ENCODE peak calls at places on chromosomes 6 and 20, in ten cellular contexts. I is CD4-positive, alpha-beta T cell; B is brain microvascular endothelial cell; J is psoas muscle; Z is uterus; P is neural progenitor cell; H is AG04450; A is type B pancreatic cell; E is CD8-positive, alpha-beta T cell; Y is MCF 10A. C is an unnamed sample.

GRCh38 chr6:41278699-41279405 is 7.6 kb downstream of the TREM1 start:
- DNase-seq in Z (peak; percentile 39), B (peak; percentile 61), P (peak; percentile 83), I (peak; percentile 43), Y (peak; percentile 79), J (peak; percentile 34), A (no peak), H (no peak), E (peak; percentile 63), C (peak; percentile 62)

GRCh38 chr6:35804996-35805736 is at the start of gene LHFPL5:
- DNase-seq in B (no peak), Z (no peak), Y (peak; percentile 54), J (peak; percentile 36), E (peak; percentile 43), I (peak; percentile 35), H (no peak), P (peak; percentile 92), A (peak; percentile 83), C (peak; percentile 93)

GRCh38 chr6:144467921-144468320 is 182.8 kb downstream of the UTRN start:
- DNase-seq in B (no peak), I (no peak), H (no peak), A (no peak), E (no peak), P (peak; percentile 1), Z (no peak), Y (no peak), J (no peak), C (no peak)

GRCh38 chr20:41232971-41233926 is 84.3 kb downstream of the ZHX3 start:
- DNase-seq in Y (peak; percentile 73), E (no peak), A (no peak), J (no peak), Z (no peak), H (peak; percentile 86), B (peak; percentile 79), P (no peak), I (no peak), C (no peak)

GRCh38 chr6:129843573-129843972 is 17.5 kb downstream of the TMEM244 start:
- DNase-seq in Y (no peak), P (no peak), I (no peak), B (peak; percentile 11), A (no peak), Z (no peak), J (no peak), H (no peak), E (no peak), C (no peak)

GRCh38 chr6:72218125-72218524 is 331.8 kb downstream of the RIMS1 start:
- DNase-seq in E (no peak), J (no peak), B (peak; percentile 38), H (no peak), A (no peak), Y (peak; percentile 44), Z (no peak), I (no peak), P (peak; percentile 81), C (peak; percentile 58)

GRCh38 chr20:6636209-6637159 is 131.0 kb upstream of the BMP2 start:
- DNase-seq in A (no peak), B (peak; percentile 69), H (peak; percentile 30), J (no peak), Z (peak; percentile 17), P (peak; percentile 54), I (no peak), Y (peak; percentile 80), E (no peak), C (peak; percentile 7)

GRCh38 chr6:44258325-44258863 is 1.1 kb upstream of the SLC35B2 start:
- DNase-seq in E (no peak), H (no peak), Y (no peak), P (no peak), Z (no peak), I (no peak), A (no peak), J (no peak), B (no peak), C (no peak)

DNA sequence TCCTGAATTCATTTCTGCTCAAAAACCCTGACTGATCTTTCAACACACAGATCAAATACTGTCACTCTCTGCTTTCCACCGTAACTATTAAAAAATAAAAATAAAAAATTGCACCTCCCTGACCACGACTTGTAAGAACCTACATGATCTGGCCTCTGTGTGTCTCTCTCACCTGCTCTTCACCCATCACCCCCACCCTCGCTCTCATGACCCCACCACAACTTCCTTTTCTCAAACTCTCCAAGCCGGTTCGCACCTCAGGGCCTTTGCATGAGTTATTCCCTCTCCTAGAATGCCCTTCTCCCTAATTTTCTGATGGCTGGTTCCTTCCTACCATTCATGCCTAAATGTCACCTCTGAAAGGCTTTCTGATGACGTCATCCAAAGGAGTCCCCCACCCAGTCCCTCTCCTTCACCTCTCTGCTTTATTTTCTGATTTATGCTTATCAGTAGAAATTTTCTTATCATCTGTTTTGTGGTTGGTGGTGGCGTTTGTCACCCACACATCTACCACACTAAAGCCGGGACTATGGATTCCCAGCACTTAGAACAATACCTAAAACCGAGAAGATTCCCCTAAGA is 9.1 kb downstream of the CNKSR3 start:
- DNase-seq in H (no peak), P (no peak), A (no peak), Y (no peak), I (no peak), Z (no peak), J (no peak), B (no peak), E (no peak), C (no peak)
- TF ChIP-seq CTCF in H (no peak), P (no peak), A (no peak), Y (no peak), I (no peak), Z (no peak), J (no peak), B (no peak), E (no peak), C (no peak)

DNA sequence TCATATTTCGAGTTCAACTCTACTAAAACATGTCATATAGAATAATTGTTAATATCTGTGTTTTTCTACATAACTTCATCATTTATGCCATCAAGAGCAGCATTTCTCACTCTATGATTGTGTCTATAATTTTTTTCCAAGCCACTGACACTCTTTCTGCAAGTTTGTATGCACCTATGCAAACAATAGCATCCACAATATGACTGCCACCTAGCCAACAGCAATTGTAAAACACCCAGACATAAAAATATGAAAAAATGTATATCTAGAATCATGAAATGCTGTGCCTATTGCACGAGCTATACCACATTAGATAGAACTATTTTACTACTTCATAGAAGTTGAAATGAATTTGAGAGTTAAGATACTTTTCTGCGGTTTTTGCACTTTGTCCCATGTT is 286.5 kb upstream of the MARCKS start:
- DNase-seq in Z (no peak), Y (no peak), A (no peak), I (no peak), J (no peak), P (no peak), H (no peak), E (no peak), B (no peak), C (no peak)
- TF ChIP-seq CTCF in Z (no peak), Y (peak; percentile 21), A (no peak), I (no peak), J (no peak), P (no peak), H (no peak), E (no peak), B (peak; percentile 29), C (no peak)

GRCh38 chr6:131265939-131266338 is 130.7 kb downstream of the AKAP7 start:
- DNase-seq in A (no peak), Z (no peak), B (no peak), J (no peak), P (no peak), H (no peak), E (no peak), Y (no peak), I (no peak), C (no peak)

GRCh38 chr6:131258816-131259476 is 123.7 kb downstream of the AKAP7 start:
- DNase-seq in B (no peak), J (no peak), P (peak; percentile 16), H (no peak), A (no peak), Z (peak; percentile 33), Y (peak; percentile 30), I (no peak), E (no peak), C (peak; percentile 18)

GRCh38 chr6:131258010-131258652 is 122.9 kb downstream of the AKAP7 start:
- DNase-seq in J (no peak), B (no peak), P (no peak), E (no peak), A (no peak), I (no peak), Z (no peak), H (no peak), Y (no peak), C (no peak)

GRCh38 chr6:131257104-131257503 is 121.8 kb downstream of the AKAP7 start:
- DNase-seq in A (no peak), E (no peak), B (no peak), P (no peak), H (no peak), Y (no peak), Z (no peak), I (no peak), J (no peak), C (no peak)

DNA sequence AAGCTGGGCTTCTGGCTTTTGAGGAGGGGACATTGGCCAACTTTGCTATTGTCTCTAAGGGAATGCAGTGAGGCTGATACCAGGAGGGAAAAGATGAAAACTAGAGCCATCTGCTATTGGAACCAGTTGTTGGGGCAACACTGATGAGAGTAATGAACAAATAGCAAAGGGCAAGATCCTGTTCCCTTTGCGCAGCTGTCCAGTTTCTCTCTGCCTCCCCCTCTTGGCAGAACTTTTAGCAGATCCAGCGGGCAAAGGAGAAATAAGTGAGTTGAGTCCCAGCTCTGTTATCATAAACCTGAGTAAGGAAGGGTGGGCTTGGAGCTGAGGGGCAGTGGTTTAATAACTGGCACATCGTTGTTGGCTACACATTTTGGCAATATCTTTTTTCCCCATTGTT is 126.8 kb downstream of the AKAP7 start:
- DNase-seq in A (no peak), Z (no peak), E (no peak), B (no peak), I (no peak), P (no peak), H (no peak), J (no peak), Y (no peak), C (no peak)
- TF ChIP-seq CTCF in A (no peak), Z (no peak), E (no peak), B (peak; percentile 34), I (no peak), P (no peak), H (peak; percentile 17), J (no peak), Y (no peak), C (no peak)

GRCh38 chr6:75856902-75857301 is 107.9 kb downstream of the MYO6 start:
- DNase-seq in Z (no peak), H (no peak), A (no peak), P (no peak), E (no peak), I (no peak), J (no peak), Y (no peak), B (no peak), C (no peak)

GRCh38 chr6:75853796-75854195 is 104.8 kb downstream of the MYO6 start:
- DNase-seq in A (no peak), Y (no peak), J (no peak), B (no peak), E (no peak), I (no peak), Z (no peak), P (no peak), H (no peak), C (no peak)

GRCh38 chr6:75850026-75850385 is 101.0 kb downstream of the MYO6 start:
- DNase-seq in I (no peak), A (no peak), P (no peak), J (no peak), H (no peak), Y (no peak), E (no peak), Z (no peak), B (no peak), C (no peak)

GRCh38 chr6:75852721-75853120 is 103.7 kb downstream of the MYO6 start:
- DNase-seq in H (no peak), P (no peak), J (no peak), A (no peak), Y (peak; percentile 42), B (peak; percentile 55), Z (no peak), E (no peak), I (no peak), C (no peak)

DNA sequence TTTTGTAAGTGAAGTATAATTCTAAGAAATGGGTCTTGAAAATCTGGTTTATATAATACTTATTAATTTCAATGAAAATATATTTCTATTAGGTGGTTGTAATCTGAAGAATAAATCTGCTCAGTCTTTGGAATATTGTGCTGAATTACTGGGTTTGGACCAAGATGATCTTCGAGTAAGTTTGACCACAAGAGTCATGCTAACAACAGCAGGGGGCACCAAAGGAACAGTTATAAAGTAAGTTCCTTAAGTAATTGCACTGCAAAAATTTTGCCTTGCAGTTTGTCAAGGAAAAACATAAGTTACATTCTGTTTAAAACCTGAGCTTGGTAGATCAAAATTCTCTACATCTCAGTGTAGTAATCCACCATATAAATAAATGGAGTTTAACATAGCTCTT is 106.0 kb downstream of the MYO6 start:
- DNase-seq in J (no peak), B (peak; percentile 77), H (peak; percentile 45), Y (peak; percentile 72), A (no peak), Z (no peak), E (no peak), I (no peak), P (peak; percentile 78), C (peak; percentile 37)
- TF ChIP-seq CTCF in J (peak; percentile 30), B (peak; percentile 59), H (peak; percentile 69), Y (peak; percentile 26), A (peak; percentile 73), Z (no peak), E (no peak), I (peak; percentile 32), P (peak; percentile 65), C (peak; percentile 56)